ENCODE peak calls at places on chromosomes 6 and 20, in nine cellular contexts. X is endothelial cell of umbilical vein, T is breast epithelium, Z is upper lobe of right lung, Q is MM.1S, F is lower lobe of right lung, L is heart left ventricle, O is Panc1, D is body of pancreas. W is an unnamed sample.

GRCh38 chr20:45704969-45705637 is at the start of gene WFDC10B:
- DNase-seq in T (no peak), F (no peak), L (no peak), Z (no peak), D (no peak), O (no peak), Q (no peak), X (no peak), W (no peak)

GRCh38 chr20:13930246-13930645 is 60.2 kb downstream of the SEL1L2 start:
- DNase-seq in L (no peak), Z (no peak), F (no peak), D (no peak), Q (no peak), X (no peak), O (no peak), T (no peak), W (no peak)

GRCh38 chr6:168871535-168872106 is 382.0 kb downstream of the THBS2 start:
- DNase-seq in D (no peak), Q (no peak), O (no peak), L (no peak), Z (no peak), X (no peak), F (no peak), T (no peak), W (no peak)

GRCh38 chr6:38264605-38265004 is 375.1 kb downstream of the BTBD9 start:
- DNase-seq in O (no peak), Z (no peak), F (no peak), T (no peak), D (no peak), X (no peak), L (no peak), Q (no peak), W (no peak)

GRCh38 chr6:16045238-16045637 is 83.6 kb upstream of the MYLIP start:
- DNase-seq in Z (no peak), D (no peak), Q (no peak), L (no peak), F (no peak), O (no peak), T (no peak), X (no peak), W (peak; percentile 27)

GRCh38 chr6:169141706-169142705 is 111.6 kb downstream of the THBS2 start:
- DNase-seq in X (no peak), L (peak; percentile 56), D (no peak), F (no peak), O (no peak), Q (no peak), Z (no peak), T (no peak), W (no peak)

GRCh38 chr20:17697171-17697570 is 2.6 kb upstream of the BANF2 start:
- DNase-seq in T (no peak), Q (no peak), D (no peak), O (no peak), X (no peak), Z (no peak), L (no peak), F (no peak), W (no peak)

GRCh38 chr20:7085448-7085847 is 318.0 kb downstream of the BMP2 start:
- DNase-seq in T (no peak), X (peak; percentile 49), L (no peak), Q (no peak), Z (no peak), F (no peak), D (no peak), O (no peak), W (no peak)

GRCh38 chr6:108921547-108922331 is 73.5 kb downstream of the ARMC2 start:
- DNase-seq in O (no peak), F (no peak), X (no peak), Q (peak; percentile 49), D (no peak), L (no peak), Z (no peak), T (no peak), W (no peak)

GRCh38 chr6:90227165-90227564 is 69.5 kb downstream of the BACH2 start:
- DNase-seq in X (no peak), Q (no peak), O (no peak), T (no peak), F (no peak), Z (no peak), L (no peak), D (no peak), W (no peak)

GRCh38 chr20:50215101-50215500 is 24.5 kb downstream of the CEBPB start:
- DNase-seq in X (no peak), Q (no peak), L (no peak), D (no peak), T (no peak), Z (no peak), F (no peak), O (no peak), W (no peak)

GRCh38 chr6:33426590-33427563 is 7.0 kb downstream of the SYNGAP1 start:
- DNase-seq in D (no peak), F (no peak), Q (no peak), O (no peak), X (no peak), T (no peak), L (no peak), Z (no peak), W (no peak)

GRCh38 chr6:41443616-41444525 is 102.3 kb upstream of the FOXP4 start:
- DNase-seq in X (no peak), O (no peak), L (peak; percentile 50), T (no peak), D (no peak), F (no peak), Q (no peak), Z (no peak), W (no peak)

GRCh38 chr6:89433637-89434499 is 916 bp downstream of the ANKRD6 start:
- DNase-seq in X (no peak), L (peak; percentile 29), O (no peak), Z (peak; percentile 70), F (peak; percentile 54), Q (peak; percentile 36), T (no peak), D (peak; percentile 27), W (no peak)

DNA sequence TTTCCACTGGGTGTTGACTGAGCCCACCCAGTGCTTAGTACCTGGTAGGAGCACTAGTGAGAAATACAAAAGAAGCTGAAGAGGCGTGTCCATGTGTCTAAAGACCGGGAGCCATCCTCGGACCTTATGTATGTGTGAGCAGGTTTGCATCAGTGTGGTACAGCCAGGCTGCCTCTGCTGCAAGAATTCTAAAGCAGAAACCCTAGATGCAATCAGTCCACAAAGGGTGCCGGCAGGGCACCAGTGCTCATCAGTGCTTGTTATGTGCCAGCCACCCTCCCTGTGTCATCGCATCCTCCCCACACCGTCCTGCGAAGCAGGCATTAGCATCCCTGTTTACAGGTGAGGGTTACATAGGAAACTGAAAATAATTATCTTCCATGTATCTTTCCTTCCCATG is 98.7 kb downstream of the TCP11 start:
- DNase-seq in D (no peak), Z (no peak), X (no peak), F (no peak), O (no peak), Q (no peak), T (no peak), L (no peak), W (no peak)
- H3K4me1 ChIP-seq in D (peaks cover 47% of the 10 kb centered on the region), Z (peaks cover 74% of the 10 kb centered on the region), X (peaks cover 54% of the 10 kb centered on the region), F (peaks cover 71% of the 10 kb centered on the region), O (peaks cover 8% of the 10 kb centered on the region), Q (peaks cover 6% of the 10 kb centered on the region), T (peaks cover 17% of the 10 kb centered on the region), L (peaks cover 74% of the 10 kb centered on the region), W (no peaks in the 10 kb centered on the region)

DNA sequence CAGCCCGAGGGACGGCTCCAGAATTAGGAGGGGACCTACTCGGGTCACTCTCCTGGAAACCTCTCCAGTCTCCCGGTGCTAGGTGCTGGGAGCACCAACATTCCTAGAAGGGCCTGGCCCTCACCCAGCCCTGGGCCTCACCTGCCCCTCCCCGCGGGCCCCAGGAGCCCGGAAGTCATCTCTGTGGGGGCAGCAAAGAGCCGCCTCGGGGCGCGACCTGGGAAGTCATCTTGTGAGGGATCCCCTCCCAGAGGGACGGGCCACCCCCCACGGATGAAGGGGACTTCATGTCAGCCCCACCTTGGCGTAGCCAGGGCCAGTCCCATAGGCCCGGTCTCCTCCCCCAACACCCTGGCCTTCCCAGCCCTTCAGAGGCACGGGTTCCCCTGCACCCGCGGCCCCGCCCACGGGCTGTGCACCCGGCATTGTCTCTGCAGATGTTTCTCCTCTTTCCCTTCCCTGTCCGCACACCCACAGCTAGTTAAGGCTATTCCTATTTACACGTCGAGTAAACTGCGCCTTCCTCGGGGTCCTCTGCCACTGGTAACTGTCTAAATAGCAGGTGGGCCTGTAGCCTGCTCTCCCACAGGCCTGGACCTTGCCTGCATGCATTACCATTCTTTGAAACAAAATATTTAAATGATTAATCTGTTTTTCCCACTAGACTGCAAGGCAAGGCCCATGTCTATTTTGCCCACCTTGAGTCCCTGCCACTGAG is 896 bp upstream of the RNASET2 start:
- DNase-seq in T (no peak), O (no peak), Z (peak; percentile 88), L (peak; percentile 73), Q (no peak), F (peak; percentile 82), X (no peak), D (peak; percentile 37), W (peak; percentile 24)
- H3K4me3 ChIP-seq in T (peak overlapping the region; percentile 69), O (peak overlapping the region; percentile 65), Z (peak overlapping the region; percentile 94), L (peak overlapping the region; percentile 78), Q (peak overlapping the region; percentile 71), F (peak overlapping the region; percentile 100), X (peak overlapping the region; percentile 61), D (peak overlapping the region; percentile 67), W (peak overlapping the region; percentile 77)

DNA sequence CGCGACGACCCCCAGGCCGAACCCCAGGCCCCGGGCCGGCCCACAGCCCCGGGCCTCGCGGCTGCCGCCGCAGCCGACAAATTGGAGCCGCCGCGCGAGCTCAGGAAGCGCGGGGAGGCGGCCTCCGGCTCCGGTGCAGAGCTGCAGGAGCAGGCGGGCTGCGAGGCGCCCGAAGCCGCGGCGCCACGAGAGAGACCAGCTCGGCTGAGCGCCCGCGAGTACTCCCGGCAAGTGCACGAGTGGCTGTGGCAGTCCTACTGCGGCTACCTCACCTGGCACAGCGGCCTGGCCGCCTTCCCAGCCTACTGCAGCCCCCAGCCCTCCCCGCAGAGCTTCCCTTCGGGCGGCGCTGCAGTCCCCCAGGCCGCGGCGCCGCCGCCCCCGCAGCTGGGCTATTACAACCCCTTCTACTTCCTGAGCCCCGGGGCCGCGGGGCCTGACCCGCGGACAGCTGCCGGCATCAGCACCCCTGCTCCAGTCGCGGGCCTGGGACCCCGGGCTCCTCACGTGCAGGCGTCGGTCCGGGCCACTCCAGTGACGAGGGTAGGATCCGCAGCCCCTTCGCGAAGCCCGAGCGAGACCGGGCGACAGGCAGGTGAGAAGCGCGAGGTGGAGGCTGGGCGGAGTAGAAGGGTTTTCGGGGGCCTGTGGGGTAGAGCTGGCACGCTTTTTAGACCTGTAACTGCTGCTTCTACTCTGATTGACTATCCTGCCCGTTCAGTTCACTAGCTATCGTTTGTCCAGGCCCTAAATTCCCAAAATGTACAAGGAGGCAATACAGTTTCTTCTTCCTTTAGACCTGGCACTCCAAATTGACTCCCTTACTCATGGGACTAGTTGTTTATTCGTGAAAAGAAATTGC is 656 bp downstream of the FAM8A1 start:
- DNase-seq in F (peak; percentile 76), T (no peak), O (no peak), L (peak; percentile 55), X (peak; percentile 44), Q (peak; percentile 68), Z (peak; percentile 85), D (peak; percentile 64), W (peak; percentile 49)
- TF ChIP-seq CTCF in F (no peak), T (no peak), O (no peak), L (no peak), X (no peak), Q (no peak), Z (no peak), D (no peak), W (no peak)

DNA sequence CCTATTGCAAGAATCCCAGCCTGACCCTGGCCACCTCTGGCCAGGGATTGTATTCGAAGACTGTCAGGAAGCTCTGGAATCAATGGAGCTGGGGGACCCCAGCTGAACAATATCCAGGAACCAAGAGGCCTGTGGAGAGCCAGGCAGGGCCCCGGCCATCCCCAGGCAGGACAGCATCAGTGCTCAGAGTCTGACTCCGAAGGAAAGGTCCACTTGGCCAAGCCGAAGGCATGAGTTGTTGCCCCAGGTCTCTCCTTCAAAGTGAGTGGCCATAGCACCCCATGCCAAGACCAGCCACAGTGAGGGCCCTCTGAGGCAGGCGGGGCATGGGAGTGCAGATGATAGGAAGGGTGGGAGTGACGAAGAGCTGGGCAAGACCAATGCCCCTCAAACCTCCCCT is 193.1 kb downstream of the CDH4 start:
- DNase-seq in Z (no peak), Q (no peak), D (no peak), O (no peak), F (no peak), L (no peak), X (no peak), T (no peak), W (no peak)
- H3K4me1 ChIP-seq in Z (no peaks in the 10 kb centered on the region), Q (no peaks in the 10 kb centered on the region), D (no peaks in the 10 kb centered on the region), O (no peaks in the 10 kb centered on the region), F (no peaks in the 10 kb centered on the region), L (no peaks in the 10 kb centered on the region), X (no peaks in the 10 kb centered on the region), T (no peaks in the 10 kb centered on the region), W (no peaks in the 10 kb centered on the region)